ENCODE peak calls at places on chromosomes 11 and 22, in four cellular contexts. D is uterus, T is upper lobe of right lung, A is hepatocyte. X is an unnamed sample.

GRCh38 chr11:45843158-45843924 is 3.9 kb upstream of the CRY2 start:
- DNase-seq in D (peak), T (peak), A (peak), X (no peak)

GRCh38 chr11:116641561-116642045 is 131.2 kb downstream of the BUD13 start:
- DNase-seq in D (no peak), T (peak), A (peak), X (no peak)

GRCh38 chr22:49576241-49577141 is 251.2 kb downstream of the BRD1 start:
- DNase-seq in D (no peak), T (no peak), A (no peak), X (no peak)

GRCh38 chr22:40588726-40589125 is 47.8 kb downstream of the MRTFA start:
- DNase-seq in D (no peak), T (no peak), A (peak), X (no peak)

GRCh38 chr11:28738549-28738948 is 630.4 kb downstream of the METTL15 start:
- DNase-seq in D (no peak), T (no peak), A (no peak), X (no peak)

GRCh38 chr22:26656896-26657851 is at the start of gene MIAT:
- DNase-seq in D (no peak), T (peak), A (peak), X (no peak)

GRCh38 chr11:85955531-85955930 is 100.3 kb downstream of the CCDC83 start:
- DNase-seq in D (no peak), T (no peak), A (no peak), X (no peak)

GRCh38 chr11:68682531-68682931 is 1.8 kb upstream of the GAL start:
- DNase-seq in D (no peak), T (peak), A (no peak), X (no peak)

GRCh38 chr11:118622376-118623290 is 15.2 kb downstream of the PHLDB1 start:
- DNase-seq in D (peak), T (peak), A (no peak), X (peak)

GRCh38 chr11:42524534-42525227 is 787.1 kb upstream of the API5 start:
- DNase-seq in D (no peak), T (no peak), A (peak), X (no peak)

GRCh38 chr11:83105167-83105566 is 33.5 kb upstream of the RAB30 start:
- DNase-seq in D (no peak), T (no peak), A (no peak), X (no peak)

GRCh38 chr22:46070722-46071450 is 79.4 kb upstream of the PPARA start:
- DNase-seq in D (peak), T (peak), A (peak), X (no peak)

GRCh38 chr11:64306563-64306875 is 1.2 kb downstream of the ESRRA start:
- DNase-seq in D (no peak), T (no peak), A (no peak), X (no peak)

GRCh38 chr22:28832731-28833130 is 32.4 kb upstream of the XBP1 start:
- DNase-seq in D (no peak), T (no peak), A (no peak), X (no peak)

GRCh38 chr22:27238935-27239510 is 562.5 kb downstream of the MN1 start:
- DNase-seq in D (peak), T (peak), A (peak), X (peak)

GRCh38 chr11:3375552-3375951 is 3.4 kb downstream of the ZNF195 start:
- DNase-seq in D (no peak), T (no peak), A (no peak), X (no peak)

GRCh38 chr11:123125169-123125568 is 63.2 kb upstream of the HSPA8 start:
- DNase-seq in D (no peak), T (peak), A (no peak), X (no peak)

GRCh38 chr22:32444068-32444467 is 20.2 kb downstream of the BPIFC start:
- DNase-seq in D (no peak), T (no peak), A (peak), X (no peak)

GRCh38 chr11:57103899-57104605 is 77.7 kb upstream of the LRRC55 start:
- DNase-seq in D (no peak), T (no peak), A (no peak), X (no peak)

GRCh38 chr11:135075740-135076139 is 663.7 kb upstream of the B3GAT1 start:
- DNase-seq in D (peak), T (peak), A (peak), X (no peak)
- TF ChIP-seq CTCF in D (no peak), T (peak), A (peak), X (peak)

DNA sequence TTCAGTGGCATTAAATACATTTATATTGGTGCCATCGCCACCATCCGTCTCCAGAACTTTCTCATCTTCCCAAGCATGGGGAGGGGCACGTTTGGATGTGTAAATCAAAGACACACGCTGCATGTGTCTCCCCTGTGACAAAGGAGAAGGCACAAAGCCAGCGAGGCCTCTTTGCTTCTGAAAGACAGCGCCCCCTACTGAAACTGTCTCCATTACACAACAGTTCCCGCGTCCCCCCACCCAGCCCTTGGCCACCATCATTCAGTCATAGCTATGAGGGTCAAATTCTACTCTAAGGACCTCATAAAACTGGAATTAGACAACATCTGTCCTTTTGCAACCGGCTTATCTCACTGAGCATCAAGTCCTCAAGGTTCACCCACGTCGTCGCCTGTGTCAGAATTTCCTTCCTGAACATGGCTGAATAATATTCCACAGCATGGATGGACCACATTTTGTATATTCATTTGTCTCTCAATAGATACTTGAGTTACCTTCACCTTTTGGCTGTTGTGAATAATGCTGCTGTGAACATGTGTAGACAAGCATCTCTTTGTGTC is 64.8 kb downstream of the IGF2 start:
- DNase-seq in D (no peak), T (no peak), A (no peak), X (no peak)
- TF ChIP-seq CTCF in D (no peak), T (no peak), A (peak), X (peak)

GRCh38 chr11:44130751-44131150 is 35.3 kb downstream of the EXT2 start:
- DNase-seq in D (no peak), T (no peak), A (no peak), X (no peak)
- TF ChIP-seq CTCF in D (no peak), T (no peak), A (no peak), X (no peak)

GRCh38 chr11:60925685-60926267 is 1.5 kb downstream of the TMEM132A start:
- DNase-seq in D (no peak), T (no peak), A (no peak), X (peak)
- TF ChIP-seq CTCF in D (no peak), T (no peak), A (no peak), X (no peak)

GRCh38 chr11:35162795-35163194 is 23.8 kb downstream of the CD44 start:
- DNase-seq in D (no peak), T (no peak), A (no peak), X (no peak)

GRCh38 chr11:35166369-35167360 is 27.7 kb downstream of the CD44 start:
- DNase-seq in D (no peak), T (no peak), A (no peak), X (no peak)

GRCh38 chr11:35163209-35163608 is 24.2 kb downstream of the CD44 start:
- DNase-seq in D (no peak), T (no peak), A (no peak), X (no peak)

GRCh38 chr11:35165416-35166368 is 26.7 kb downstream of the CD44 start:
- DNase-seq in D (no peak), T (no peak), A (no peak), X (no peak)

GRCh38 chr11:35163707-35164496 is 24.9 kb downstream of the CD44 start:
- DNase-seq in D (no peak), T (no peak), A (no peak), X (no peak)
- TF ChIP-seq CTCF in D (no peak), T (peak), A (peak), X (peak)

GRCh38 chr11:70405679-70406395 is 7.5 kb downstream of the CTTN start:
- DNase-seq in D (no peak), T (no peak), A (no peak), X (no peak)

GRCh38 chr11:70400643-70401042 is 2.3 kb downstream of the CTTN start:
- DNase-seq in D (no peak), T (no peak), A (no peak), X (no peak)

GRCh38 chr11:70404244-70404643 is 5.9 kb downstream of the CTTN start:
- DNase-seq in D (no peak), T (no peak), A (no peak), X (no peak)

GRCh38 chr11:70399681-70400112 is 1.4 kb downstream of the CTTN start:
- DNase-seq in D (peak), T (peak), A (peak), X (no peak)

DNA sequence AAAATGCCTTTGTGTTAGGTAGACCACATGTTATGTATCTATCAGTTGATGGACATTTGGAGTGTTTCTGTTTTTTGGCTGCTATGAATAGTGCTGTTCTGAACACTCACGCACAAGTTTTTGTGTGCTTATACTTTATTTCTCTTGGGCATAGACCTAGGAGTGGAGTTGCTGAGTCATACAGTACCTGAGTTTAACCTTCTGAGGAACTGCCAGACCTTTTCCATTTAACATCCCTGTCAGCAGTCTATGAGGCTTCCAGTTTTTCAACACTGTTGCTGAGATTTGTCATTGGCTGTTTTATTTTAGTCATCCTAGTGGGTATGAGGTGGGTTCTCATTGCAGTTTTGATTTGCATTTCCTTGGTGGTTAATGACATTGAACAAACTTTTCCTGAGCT is 4.4 kb downstream of the CTTN start:
- DNase-seq in D (no peak), T (no peak), A (no peak), X (no peak)
- TF ChIP-seq CTCF in D (no peak), T (no peak), A (no peak), X (no peak)

GRCh38 chr22:36977401-36977861 is 41.8 kb downstream of the TST start:
- DNase-seq in D (peak), T (peak), A (peak), X (no peak)
- TF ChIP-seq CTCF in D (no peak), T (peak), A (peak), X (no peak)

GRCh38 chr11:1483445-1483961 is 3.1 kb downstream of the MOB2 start:
- DNase-seq in D (peak), T (peak), A (no peak), X (no peak)

GRCh38 chr11:1484061-1484671 is 2.4 kb downstream of the MOB2 start:
- DNase-seq in D (peak), T (peak), A (no peak), X (peak)

GRCh38 chr11:1481861-1482441 is 4.6 kb downstream of the MOB2 start:
- DNase-seq in D (peak), T (peak), A (no peak), X (peak)

GRCh38 chr11:1481483-1481825 is 5.1 kb downstream of the MOB2 start:
- DNase-seq in D (peak), T (no peak), A (no peak), X (no peak)

DNA sequence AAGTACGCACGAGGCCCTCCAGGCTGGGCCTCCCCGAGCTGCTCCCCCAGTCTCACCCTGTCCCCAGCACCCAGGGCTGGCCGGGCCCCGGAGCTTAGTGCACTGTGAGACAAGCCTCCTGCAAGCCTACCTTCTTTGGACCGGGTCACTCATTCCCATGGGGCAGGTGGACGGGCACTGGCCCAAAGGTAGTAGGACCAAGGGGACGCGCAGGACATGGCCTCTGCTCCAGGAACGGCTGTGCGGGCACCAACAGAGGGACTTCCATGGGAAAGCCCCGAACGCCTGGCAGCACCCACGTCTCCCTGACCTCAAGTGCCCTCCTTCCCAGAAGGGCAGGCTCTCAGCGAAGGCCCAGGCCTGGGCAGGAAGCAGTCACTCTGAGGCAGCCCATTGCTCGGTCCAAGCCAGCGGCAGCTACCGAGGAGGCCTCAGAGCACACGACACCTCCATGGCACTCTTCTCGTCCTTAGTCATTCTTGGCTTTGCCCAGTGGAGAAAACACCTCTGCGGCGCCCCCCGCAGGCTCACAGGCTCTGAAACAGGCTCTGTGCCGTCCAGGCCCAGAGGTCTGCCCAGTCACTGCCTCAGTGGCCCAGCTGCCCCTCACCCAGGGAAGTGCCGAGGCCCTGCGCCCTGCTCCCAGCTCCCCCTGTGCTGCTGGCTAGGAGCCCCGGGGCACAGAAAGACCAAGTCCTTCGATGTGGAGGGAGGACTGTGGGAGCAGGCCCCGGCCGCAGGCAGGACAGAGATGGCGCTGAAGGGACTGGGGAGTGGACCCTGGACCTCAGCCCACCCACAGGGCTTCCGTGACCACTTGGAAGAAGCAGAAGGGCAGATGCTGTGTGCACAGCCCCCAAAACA is 3.8 kb downstream of the MOB2 start:
- DNase-seq in D (peak), T (peak), A (no peak), X (peak)
- TF ChIP-seq CTCF in D (no peak), T (peak), A (no peak), X (peak)

GRCh38 chr11:14775897-14776296 is 116.1 kb downstream of the CYP2R1 start:
- DNase-seq in D (no peak), T (no peak), A (no peak), X (no peak)

GRCh38 chr11:14768789-14769188 is 123.2 kb downstream of the CYP2R1 start:
- DNase-seq in D (no peak), T (no peak), A (no peak), X (no peak)

GRCh38 chr11:14774738-14775137 is 117.3 kb downstream of the CYP2R1 start:
- DNase-seq in D (no peak), T (no peak), A (peak), X (no peak)

DNA sequence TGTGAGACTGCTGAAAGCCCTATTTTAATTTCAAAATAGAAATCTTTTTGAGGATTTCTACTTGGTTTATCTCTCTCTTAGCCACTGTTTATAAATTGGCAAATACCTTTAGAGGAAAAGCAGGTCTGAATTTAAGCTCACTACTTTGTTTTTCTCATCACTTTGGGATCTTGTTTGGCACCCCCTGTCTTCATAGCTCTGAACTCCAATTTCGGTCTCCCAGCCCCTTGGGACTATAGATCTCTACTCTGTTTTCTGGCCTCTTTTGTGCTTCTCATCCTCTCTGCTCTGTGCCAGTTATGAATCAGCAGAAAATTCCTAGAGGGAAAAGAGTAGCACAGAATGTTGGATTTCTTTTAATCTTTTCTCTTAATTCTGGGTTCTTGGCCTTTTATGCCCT is 118.3 kb downstream of the CYP2R1 start:
- DNase-seq in D (no peak), T (no peak), A (no peak), X (no peak)
- TF ChIP-seq CTCF in D (no peak), T (no peak), A (peak), X (peak)

X was measured in chondrocyte.